ENCODE peak calls at places on chromosomes 16 and 17, in five cellular contexts. H, G, W, P and B are unnamed samples.

GRCh38 chr17:52965856-52966255 is 807.3 kb upstream of the CA10 start:
- DNase-seq in H (no peak), G (no peak), W (no peak), P (no peak), B (no peak)

GRCh38 chr16:57883953-57884654 is 81.8 kb upstream of the KIFC3 start:
- DNase-seq in H (no peak), G (no peak), W (no peak), P (no peak), B (no peak)

GRCh38 chr16:50146479-50147435 is 6.3 kb upstream of the TENT4B start:
- DNase-seq in H (no peak), G (no peak), W (no peak), P (no peak), B (no peak)

GRCh38 chr16:50096791-50097190 is 31.0 kb downstream of the HEATR3 start:
- DNase-seq in H (no peak), G (no peak), W (no peak), P (no peak), B (no peak)

GRCh38 chr16:10923650-10924214 is 18.5 kb downstream of the DEXI start:
- DNase-seq in H (no peak), G (no peak), W (peak), P (no peak), B (no peak)

GRCh38 chr16:25155553-25156460 is 44.3 kb downstream of the LCMT1 start:
- DNase-seq in H (no peak), G (no peak), W (no peak), P (no peak), B (no peak)

GRCh38 chr16:4064950-4065352 is 51.3 kb downstream of the ADCY9 start:
- DNase-seq in H (no peak), G (no peak), W (no peak), P (peak), B (no peak)

GRCh38 chr17:44607836-44608690 is 48.2 kb upstream of the MEIOC start:
- DNase-seq in H (no peak), G (no peak), W (no peak), P (no peak), B (no peak)

GRCh38 chr16:78437352-78437968 is 338.0 kb downstream of the WWOX start:
- DNase-seq in H (no peak), G (peak), W (peak), P (peak), B (peak)

GRCh38 chr16:75192606-75193264 is 14.2 kb downstream of the CTRB2 start:
- DNase-seq in H (no peak), G (no peak), W (no peak), P (no peak), B (no peak)

GRCh38 chr17:39485555-39485954 is 24.3 kb downstream of the CDK12 start:
- DNase-seq in H (no peak), G (no peak), W (no peak), P (no peak), B (no peak)

GRCh38 chr16:68921654-68922053 is 78.3 kb downstream of the TANGO6 start:
- DNase-seq in H (no peak), G (no peak), W (no peak), P (no peak), B (no peak)

GRCh38 chr16:86078121-86078600 is 179.2 kb downstream of the IRF8 start:
- DNase-seq in H (no peak), G (no peak), W (no peak), P (no peak), B (no peak)

GRCh38 chr16:4070936-4071335 is 45.3 kb downstream of the ADCY9 start:
- DNase-seq in H (no peak), G (no peak), W (no peak), P (no peak), B (no peak)

GRCh38 chr16:16063685-16064084 is 114.3 kb downstream of the ABCC1 start:
- DNase-seq in H (no peak), G (no peak), W (no peak), P (no peak), B (no peak)

GRCh38 chr17:67431210-67432015 is 54.3 kb downstream of the PITPNC1 start:
- DNase-seq in H (no peak), G (no peak), W (no peak), P (no peak), B (no peak)

GRCh38 chr16:69386596-69386995 is 789 bp upstream of the TERF2 start:
- DNase-seq in H (no peak), G (no peak), W (no peak), P (no peak), B (no peak)

GRCh38 chr16:77191259-77191969 is 424 bp downstream of the MON1B start:
- DNase-seq in H (no peak), G (peak), W (no peak), P (peak), B (no peak)